ENCODE peak calls at places on chromosomes 7 and 10, in five cellular contexts. One of them, this sample, is unnamed.

GRCh38 chr10:34723746-34724145 is 91.3 kb downstream of the PARD3 start:
- DNase-seq in Panc1: no peak
- DNase-seq in coronary artery: no peak
- DNase-seq in astrocyte of the spinal cord: peak
- DNase-seq in left ventricle myocardium inferior: no peak
- DNase-seq in this sample: peak

GRCh38 chr10:9796567-9796966 is 1221.1 kb upstream of the CELF2 start:
- DNase-seq in Panc1: no peak
- DNase-seq in coronary artery: no peak
- DNase-seq in astrocyte of the spinal cord: no peak
- DNase-seq in left ventricle myocardium inferior: no peak
- DNase-seq in this sample: no peak

GRCh38 chr10:98255146-98255877 is 12.7 kb downstream of the LOXL4 start:
- DNase-seq in Panc1: no peak
- DNase-seq in coronary artery: no peak
- DNase-seq in astrocyte of the spinal cord: no peak
- DNase-seq in left ventricle myocardium inferior: no peak
- DNase-seq in this sample: no peak

GRCh38 chr10:43427166-43427825 is 9.6 kb upstream of the ZNF487 start:
- DNase-seq in Panc1: no peak
- DNase-seq in coronary artery: no peak
- DNase-seq in astrocyte of the spinal cord: no peak
- DNase-seq in left ventricle myocardium inferior: no peak
- DNase-seq in this sample: no peak

GRCh38 chr10:15856328-15857000 is 3.8 kb downstream of the MINDY3 start:
- DNase-seq in Panc1: no peak
- DNase-seq in coronary artery: no peak
- DNase-seq in astrocyte of the spinal cord: no peak
- DNase-seq in left ventricle myocardium inferior: no peak
- DNase-seq in this sample: no peak

GRCh38 chr10:123682477-123682876 is 16.3 kb downstream of the GPR26 start:
- DNase-seq in Panc1: no peak
- DNase-seq in coronary artery: no peak
- DNase-seq in astrocyte of the spinal cord: no peak
- DNase-seq in left ventricle myocardium inferior: no peak
- DNase-seq in this sample: no peak

GRCh38 chr7:142391191-142391992 is 133.5 kb upstream of the PRSS58 start:
- DNase-seq in Panc1: no peak
- DNase-seq in coronary artery: no peak
- DNase-seq in astrocyte of the spinal cord: no peak
- DNase-seq in left ventricle myocardium inferior: no peak
- DNase-seq in this sample: peak

GRCh38 chr10:974038-974784 is 14.0 kb upstream of the GTPBP4 start:
- DNase-seq in Panc1: no peak
- DNase-seq in coronary artery: no peak
- DNase-seq in astrocyte of the spinal cord: peak
- DNase-seq in left ventricle myocardium inferior: no peak
- DNase-seq in this sample: peak

GRCh38 chr10:29486466-29486865 is 148.3 kb downstream of the SVIL start:
- DNase-seq in Panc1: no peak
- DNase-seq in coronary artery: no peak
- DNase-seq in astrocyte of the spinal cord: no peak
- DNase-seq in left ventricle myocardium inferior: no peak
- DNase-seq in this sample: no peak

GRCh38 chr10:99630439-99630838 is 10.2 kb upstream of the SLC25A28 start:
- DNase-seq in Panc1: no peak
- DNase-seq in coronary artery: no peak
- DNase-seq in astrocyte of the spinal cord: peak
- DNase-seq in left ventricle myocardium inferior: no peak
- DNase-seq in this sample: peak

GRCh38 chr10:90583416-90583815 is 274.4 kb downstream of the HTR7 start:
- DNase-seq in Panc1: no peak
- DNase-seq in coronary artery: no peak
- DNase-seq in astrocyte of the spinal cord: peak
- DNase-seq in left ventricle myocardium inferior: no peak
- DNase-seq in this sample: peak
- H3K4me3 ChIP-seq in Panc1: no peak
- H3K4me3 ChIP-seq in coronary artery: no peak
- H3K4me3 ChIP-seq in astrocyte of the spinal cord: no peak
- H3K4me3 ChIP-seq in left ventricle myocardium inferior: no peak
- H3K4me3 ChIP-seq in this sample: no peak

DNA sequence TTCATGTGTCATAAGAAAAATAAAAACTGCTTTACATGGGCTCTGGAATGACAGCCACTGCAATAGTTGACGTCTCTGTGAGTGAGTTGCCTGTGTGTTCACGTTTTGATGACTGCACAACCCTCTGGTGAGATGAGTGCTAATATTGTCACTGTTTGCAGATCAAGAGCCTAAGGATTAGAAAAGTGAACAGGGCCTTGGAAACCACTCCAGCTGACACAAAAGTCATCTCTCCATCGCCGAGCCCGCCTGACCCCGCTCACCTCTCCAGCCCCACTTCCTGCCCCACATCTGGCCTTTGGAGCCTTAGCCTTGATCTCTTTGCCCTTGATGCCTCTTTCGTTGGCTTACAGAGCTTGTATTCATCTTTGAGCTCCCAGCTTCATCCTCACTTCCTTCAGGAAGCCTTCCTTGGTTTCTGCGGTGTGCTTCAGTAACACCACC is 351.7 kb downstream of the TCERG1L start:
- DNase-seq in Panc1: no peak
- DNase-seq in coronary artery: no peak
- DNase-seq in astrocyte of the spinal cord: no peak
- DNase-seq in left ventricle myocardium inferior: no peak
- DNase-seq in this sample: no peak
- TF ChIP-seq CTCF in Panc1: no peak
- TF ChIP-seq CTCF in coronary artery: no peak
- TF ChIP-seq CTCF in astrocyte of the spinal cord: no peak
- TF ChIP-seq CTCF in left ventricle myocardium inferior: no peak
- TF ChIP-seq CTCF in this sample: no peak

GRCh38 chr7:35505031-35505430 is 189.9 kb downstream of the HERPUD2 start:
- DNase-seq in Panc1: no peak
- DNase-seq in coronary artery: no peak
- DNase-seq in astrocyte of the spinal cord: no peak
- DNase-seq in left ventricle myocardium inferior: no peak
- DNase-seq in this sample: no peak
- H3K4me3 ChIP-seq in Panc1: no peak
- H3K4me3 ChIP-seq in coronary artery: no peak
- H3K4me3 ChIP-seq in astrocyte of the spinal cord: no peak
- H3K4me3 ChIP-seq in left ventricle myocardium inferior: no peak
- H3K4me3 ChIP-seq in this sample: no peak

GRCh38 chr7:30752484-30752883 is 549 bp downstream of the INMT start:
- DNase-seq in Panc1: no peak
- DNase-seq in coronary artery: no peak
- DNase-seq in astrocyte of the spinal cord: no peak
- DNase-seq in left ventricle myocardium inferior: no peak
- DNase-seq in this sample: no peak

GRCh38 chr7:30752979-30753378 is 1.0 kb downstream of the INMT start:
- DNase-seq in Panc1: no peak
- DNase-seq in coronary artery: peak
- DNase-seq in astrocyte of the spinal cord: peak
- DNase-seq in left ventricle myocardium inferior: peak
- DNase-seq in this sample: peak

GRCh38 chr7:30754315-30754877 is 2.5 kb downstream of the INMT start:
- DNase-seq in Panc1: no peak
- DNase-seq in coronary artery: no peak
- DNase-seq in astrocyte of the spinal cord: no peak
- DNase-seq in left ventricle myocardium inferior: no peak
- DNase-seq in this sample: no peak

GRCh38 chr7:30757343-30757695 is 5.4 kb downstream of the INMT start:
- DNase-seq in Panc1: no peak
- DNase-seq in coronary artery: no peak
- DNase-seq in astrocyte of the spinal cord: no peak
- DNase-seq in left ventricle myocardium inferior: no peak
- DNase-seq in this sample: no peak

DNA sequence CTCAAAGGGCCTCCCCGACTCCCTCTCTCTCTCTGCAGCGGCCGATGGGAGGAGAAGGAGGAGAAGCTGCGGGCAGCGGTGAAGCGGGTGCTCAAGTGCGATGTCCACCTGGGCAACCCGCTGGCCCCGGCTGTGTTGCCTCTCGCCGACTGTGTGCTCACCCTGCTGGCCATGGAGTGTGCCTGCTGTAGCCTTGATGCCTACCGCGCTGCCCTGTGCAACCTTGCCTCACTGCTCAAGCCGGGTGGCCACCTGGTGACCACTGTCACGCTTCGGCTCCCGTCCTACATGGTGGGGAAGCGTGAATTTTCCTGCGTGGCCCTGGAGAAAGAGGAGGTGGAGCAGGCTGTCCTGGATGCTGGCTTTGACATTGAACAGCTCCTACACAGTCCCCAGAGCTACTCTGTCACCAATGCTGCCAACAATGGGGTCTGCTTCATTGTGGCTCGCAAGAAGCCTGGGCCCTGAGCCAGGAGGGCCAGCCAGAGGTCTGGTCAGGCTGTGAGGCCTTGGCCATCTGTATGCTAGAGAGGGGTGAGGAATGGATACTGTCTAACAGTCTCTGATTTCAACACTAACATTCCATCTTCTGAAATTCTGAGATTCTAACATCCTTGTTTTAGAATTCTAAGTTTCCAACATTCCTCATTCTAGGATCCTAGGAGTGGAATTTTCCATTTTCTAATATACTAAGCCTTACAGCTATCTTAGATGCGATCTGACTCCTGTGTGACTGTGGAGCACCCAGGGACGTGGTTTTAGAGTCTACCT is 3.6 kb downstream of the INMT start:
- DNase-seq in Panc1: no peak
- DNase-seq in coronary artery: peak
- DNase-seq in astrocyte of the spinal cord: no peak
- DNase-seq in left ventricle myocardium inferior: peak
- DNase-seq in this sample: peak
- TF ChIP-seq CTCF in Panc1: no peak
- TF ChIP-seq CTCF in coronary artery: no peak
- TF ChIP-seq CTCF in astrocyte of the spinal cord: no peak
- TF ChIP-seq CTCF in left ventricle myocardium inferior: peak
- TF ChIP-seq CTCF in this sample: no peak

GRCh38 chr7:139361523-139361922 is 1.8 kb downstream of the LUC7L2 start:
- DNase-seq in Panc1: no peak
- DNase-seq in coronary artery: no peak
- DNase-seq in astrocyte of the spinal cord: no peak
- DNase-seq in left ventricle myocardium inferior: no peak
- DNase-seq in this sample: no peak
- H3K4me3 ChIP-seq in Panc1: peak
- H3K4me3 ChIP-seq in coronary artery: peak
- H3K4me3 ChIP-seq in astrocyte of the spinal cord: peak
- H3K4me3 ChIP-seq in left ventricle myocardium inferior: peak
- H3K4me3 ChIP-seq in this sample: peak

DNA sequence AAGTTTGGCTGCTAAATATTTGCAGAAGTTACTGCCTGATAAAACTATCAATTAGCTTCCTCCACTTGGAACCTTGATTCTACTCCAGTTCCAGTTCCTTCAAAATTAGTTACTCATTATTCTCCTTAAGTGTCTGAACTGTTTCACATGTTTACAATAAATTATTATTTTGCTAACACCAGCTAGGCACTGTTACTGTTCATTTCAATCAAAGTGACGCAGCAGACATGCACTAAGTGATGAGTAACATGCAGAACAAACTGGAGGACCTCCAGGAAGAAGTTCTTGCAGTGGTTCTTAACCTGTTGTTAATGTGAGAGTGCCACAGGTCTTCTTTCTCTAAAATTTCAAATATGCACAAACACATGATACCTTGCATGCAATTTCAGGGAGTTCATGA is 491.8 kb upstream of the SEMA3A start:
- DNase-seq in Panc1: no peak
- DNase-seq in coronary artery: no peak
- DNase-seq in astrocyte of the spinal cord: no peak
- DNase-seq in left ventricle myocardium inferior: no peak
- DNase-seq in this sample: no peak
- TF ChIP-seq CTCF in Panc1: no peak
- TF ChIP-seq CTCF in coronary artery: no peak
- TF ChIP-seq CTCF in astrocyte of the spinal cord: no peak
- TF ChIP-seq CTCF in left ventricle myocardium inferior: no peak
- TF ChIP-seq CTCF in this sample: no peak

GRCh38 chr10:32459072-32459703 is 13.2 kb downstream of the CCDC7 start:
- DNase-seq in Panc1: no peak
- DNase-seq in coronary artery: no peak
- DNase-seq in astrocyte of the spinal cord: no peak
- DNase-seq in left ventricle myocardium inferior: no peak
- DNase-seq in this sample: no peak
- H3K4me3 ChIP-seq in Panc1: no peak
- H3K4me3 ChIP-seq in coronary artery: no peak
- H3K4me3 ChIP-seq in astrocyte of the spinal cord: no peak
- H3K4me3 ChIP-seq in left ventricle myocardium inferior: no peak
- H3K4me3 ChIP-seq in this sample: no peak

GRCh38 chr7:47847207-47847606 is 101.1 kb downstream of the PKD1L1 start:
- DNase-seq in Panc1: no peak
- DNase-seq in coronary artery: no peak
- DNase-seq in astrocyte of the spinal cord: no peak
- DNase-seq in left ventricle myocardium inferior: no peak
- DNase-seq in this sample: no peak

GRCh38 chr7:47852330-47853245 is 95.7 kb downstream of the PKD1L1 start:
- DNase-seq in Panc1: no peak
- DNase-seq in coronary artery: no peak
- DNase-seq in astrocyte of the spinal cord: no peak
- DNase-seq in left ventricle myocardium inferior: no peak
- DNase-seq in this sample: no peak
- TF ChIP-seq CTCF in Panc1: peak
- TF ChIP-seq CTCF in coronary artery: no peak
- TF ChIP-seq CTCF in astrocyte of the spinal cord: peak
- TF ChIP-seq CTCF in left ventricle myocardium inferior: peak
- TF ChIP-seq CTCF in this sample: peak

DNA sequence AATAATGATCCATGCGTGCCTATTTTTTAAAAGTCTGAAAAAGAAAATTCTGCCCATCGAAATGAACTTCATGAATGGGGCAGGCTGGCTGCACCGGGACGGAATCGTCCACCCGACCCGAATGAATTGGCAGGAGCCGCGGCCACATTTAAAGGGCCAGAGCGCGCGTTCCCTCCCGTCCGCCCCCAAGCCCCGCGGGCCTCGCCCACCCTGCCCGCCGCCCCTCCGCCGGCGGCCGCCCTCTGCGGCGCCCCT is 318 bp upstream of the GATA3 start:
- DNase-seq in Panc1: no peak
- DNase-seq in coronary artery: no peak
- DNase-seq in astrocyte of the spinal cord: peak
- DNase-seq in left ventricle myocardium inferior: no peak
- DNase-seq in this sample: peak
- H3K4me3 ChIP-seq in Panc1: peak
- H3K4me3 ChIP-seq in coronary artery: peak
- H3K4me3 ChIP-seq in astrocyte of the spinal cord: peak
- H3K4me3 ChIP-seq in left ventricle myocardium inferior: peak
- H3K4me3 ChIP-seq in this sample: peak

DNA sequence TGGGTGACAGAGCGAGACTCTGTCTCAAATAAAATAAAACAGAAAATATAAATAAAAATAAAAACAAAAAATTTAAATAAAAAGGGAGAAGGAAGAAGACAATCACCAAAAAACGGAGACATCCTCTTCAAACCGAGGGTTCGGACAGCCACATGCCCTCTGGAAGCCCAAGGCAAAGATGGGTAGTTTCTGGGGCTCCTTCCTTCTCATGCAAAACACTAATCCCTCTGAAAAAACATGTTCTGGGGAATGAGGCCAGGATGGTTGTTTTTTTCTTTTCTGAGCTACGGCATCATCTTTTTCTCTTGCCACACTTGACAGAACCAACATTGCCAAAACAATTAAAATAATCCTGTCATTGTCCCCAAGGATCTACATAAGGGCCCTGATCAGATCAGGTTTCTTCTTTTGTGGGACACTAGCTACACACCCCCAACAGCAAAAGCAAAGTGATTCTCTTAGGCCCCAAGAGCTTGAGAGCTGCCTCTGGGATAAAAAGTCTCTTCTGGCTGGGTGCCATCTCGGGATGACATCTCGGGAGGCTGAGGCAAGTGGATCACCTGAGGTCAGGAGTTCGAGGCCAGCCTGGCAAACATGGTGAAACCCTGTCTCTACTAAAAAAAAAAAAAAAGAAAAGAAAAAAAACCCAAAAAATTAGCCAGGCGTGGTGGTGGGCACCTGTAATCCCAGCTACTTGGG is 14.2 kb upstream of the POR start:
- DNase-seq in Panc1: no peak
- DNase-seq in coronary artery: no peak
- DNase-seq in astrocyte of the spinal cord: no peak
- DNase-seq in left ventricle myocardium inferior: no peak
- DNase-seq in this sample: no peak
- TF ChIP-seq CTCF in Panc1: no peak
- TF ChIP-seq CTCF in coronary artery: no peak
- TF ChIP-seq CTCF in astrocyte of the spinal cord: no peak
- TF ChIP-seq CTCF in left ventricle myocardium inferior: no peak
- TF ChIP-seq CTCF in this sample: no peak

This sample was measured in fibroblast of the aortic adventitia.